ENCODE peak calls at places on chromosomes 4 and X, in six cellular contexts. One of them, this sample, is unnamed.

GRCh38 chrX:106481341-106481740 is 130.4 kb upstream of the RADX start:
- DNase-seq in stomach: peak; percentile 42
- DNase-seq in H1: peak; percentile 60
- DNase-seq in suprapubic skin: no peak
- DNase-seq in K562: peak; percentile 11
- DNase-seq in transverse colon: peak; percentile 35
- DNase-seq in this sample: no peak

GRCh38 chr4:94957030-94957429 is 199.3 kb downstream of the BMPR1B start:
- DNase-seq in H1: no peak
- DNase-seq in suprapubic skin: no peak
- DNase-seq in K562: no peak
- DNase-seq in stomach: no peak
- DNase-seq in transverse colon: no peak
- DNase-seq in this sample: no peak

GRCh38 chr4:152103181-152103901 is 342.5 kb upstream of the GATB start:
- DNase-seq in transverse colon: no peak
- DNase-seq in stomach: no peak
- DNase-seq in K562: no peak
- DNase-seq in H1: no peak
- DNase-seq in suprapubic skin: no peak
- DNase-seq in this sample: no peak

GRCh38 chrX:12360991-12361598 is 222.8 kb downstream of the FRMPD4 start:
- DNase-seq in transverse colon: no peak
- DNase-seq in K562: no peak
- DNase-seq in H1: no peak
- DNase-seq in stomach: no peak
- DNase-seq in suprapubic skin: no peak
- DNase-seq in this sample: no peak

GRCh38 chr4:13208558-13209193 is 275.5 kb downstream of the RAB28 start:
- DNase-seq in stomach: no peak
- DNase-seq in suprapubic skin: no peak
- DNase-seq in H1: no peak
- DNase-seq in transverse colon: no peak
- DNase-seq in K562: no peak
- DNase-seq in this sample: no peak

GRCh38 chr4:21879187-21879586 is 69.4 kb downstream of the KCNIP4 start:
- DNase-seq in stomach: no peak
- DNase-seq in H1: peak; percentile 53
- DNase-seq in transverse colon: no peak
- DNase-seq in K562: no peak
- DNase-seq in suprapubic skin: no peak
- DNase-seq in this sample: no peak

GRCh38 chr4:81635747-81636146 is 164.0 kb upstream of the RASGEF1B start:
- DNase-seq in H1: no peak
- DNase-seq in suprapubic skin: no peak
- DNase-seq in transverse colon: peak; percentile 80
- DNase-seq in stomach: peak; percentile 45
- DNase-seq in K562: no peak
- DNase-seq in this sample: peak; percentile 69

GRCh38 chr4:39514888-39515401 is 12.3 kb downstream of the UGDH start:
- DNase-seq in transverse colon: peak; percentile 80
- DNase-seq in H1: no peak
- DNase-seq in suprapubic skin: no peak
- DNase-seq in stomach: peak; percentile 63
- DNase-seq in K562: peak; percentile 13
- DNase-seq in this sample: no peak

GRCh38 chrX:112997991-112998390 is 157.4 kb upstream of the AMOT start:
- DNase-seq in K562: no peak
- DNase-seq in transverse colon: no peak
- DNase-seq in H1: no peak
- DNase-seq in stomach: no peak
- DNase-seq in suprapubic skin: no peak
- DNase-seq in this sample: no peak

GRCh38 chr4:139666735-139667266 is 1.2 kb downstream of the MGST2 start:
- DNase-seq in H1: no peak
- DNase-seq in suprapubic skin: no peak
- DNase-seq in transverse colon: peak; percentile 70
- DNase-seq in K562: peak; percentile 63
- DNase-seq in stomach: peak; percentile 74
- DNase-seq in this sample: peak; percentile 74

GRCh38 chr4:28179126-28179525 is 1318.5 kb downstream of the STIM2 start:
- DNase-seq in H1: no peak
- DNase-seq in stomach: no peak
- DNase-seq in K562: no peak
- DNase-seq in transverse colon: no peak
- DNase-seq in suprapubic skin: no peak
- DNase-seq in this sample: no peak

GRCh38 chr4:79178770-79179169 is 147.1 kb downstream of the NAA11 start:
- DNase-seq in stomach: no peak
- DNase-seq in suprapubic skin: no peak
- DNase-seq in K562: no peak
- DNase-seq in H1: no peak
- DNase-seq in transverse colon: peak; percentile 8
- DNase-seq in this sample: peak; percentile 81

GRCh38 chr4:168124008-168124641 is 31.8 kb downstream of the ANXA10 start:
- DNase-seq in H1: no peak
- DNase-seq in K562: no peak
- DNase-seq in transverse colon: no peak
- DNase-seq in suprapubic skin: no peak
- DNase-seq in stomach: no peak
- DNase-seq in this sample: no peak

GRCh38 chr4:57153207-57153606 is 43.0 kb upstream of the IGFBP7 start:
- DNase-seq in K562: no peak
- DNase-seq in suprapubic skin: no peak
- DNase-seq in stomach: no peak
- DNase-seq in transverse colon: no peak
- DNase-seq in H1: no peak
- DNase-seq in this sample: no peak
- TF ChIP-seq EP300 in K562: no peak
- TF ChIP-seq EP300 in suprapubic skin: no peak
- TF ChIP-seq EP300 in stomach: no peak
- TF ChIP-seq EP300 in transverse colon: no peak
- TF ChIP-seq EP300 in H1: no peak
- TF ChIP-seq EP300 in this sample: no peak

GRCh38 chr4:42543126-42543525 is 113.8 kb downstream of the ATP8A1 start:
- DNase-seq in transverse colon: no peak
- DNase-seq in H1: no peak
- DNase-seq in K562: no peak
- DNase-seq in stomach: no peak
- DNase-seq in suprapubic skin: no peak
- DNase-seq in this sample: no peak
- TF ChIP-seq POLR2AphosphoS5 in transverse colon: no peak
- TF ChIP-seq POLR2AphosphoS5 in H1: no peak
- TF ChIP-seq POLR2AphosphoS5 in K562: no peak
- TF ChIP-seq POLR2AphosphoS5 in stomach: no peak
- TF ChIP-seq POLR2AphosphoS5 in suprapubic skin: no peak
- TF ChIP-seq POLR2AphosphoS5 in this sample: no peak

GRCh38 chrX:9605484-9605883 is 140.6 kb downstream of the TBL1X start:
- DNase-seq in suprapubic skin: no peak
- DNase-seq in stomach: no peak
- DNase-seq in H1: no peak
- DNase-seq in K562: no peak
- DNase-seq in transverse colon: no peak
- DNase-seq in this sample: no peak
- TF ChIP-seq EP300 in suprapubic skin: no peak
- TF ChIP-seq EP300 in stomach: no peak
- TF ChIP-seq EP300 in H1: no peak
- TF ChIP-seq EP300 in K562: no peak
- TF ChIP-seq EP300 in transverse colon: no peak
- TF ChIP-seq EP300 in this sample: no peak

DNA sequence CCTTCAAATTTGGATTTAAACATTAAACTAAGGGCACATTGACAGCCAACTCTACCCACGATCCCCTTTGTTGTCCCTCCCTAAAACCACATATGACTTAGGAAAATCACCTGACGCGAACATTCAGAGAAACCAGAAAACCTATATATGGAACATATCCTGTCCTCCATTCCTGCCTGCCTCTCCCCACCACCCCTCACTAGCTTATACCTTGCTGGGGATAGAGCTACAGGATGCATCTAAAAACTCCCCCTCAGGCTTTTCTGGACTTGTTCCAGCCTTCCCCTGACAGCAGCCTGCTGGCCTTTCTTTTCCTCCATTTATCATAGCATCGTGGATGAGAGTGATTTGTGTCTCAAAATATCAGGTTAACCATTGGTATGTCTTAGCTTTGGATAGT is 8.8 kb downstream of the STK26 start:
- DNase-seq in H1: no peak
- DNase-seq in transverse colon: no peak
- DNase-seq in suprapubic skin: no peak
- DNase-seq in K562: no peak
- DNase-seq in stomach: no peak
- DNase-seq in this sample: no peak
- TF ChIP-seq POLR2AphosphoS5 in H1: no peak
- TF ChIP-seq POLR2AphosphoS5 in transverse colon: no peak
- TF ChIP-seq POLR2AphosphoS5 in suprapubic skin: no peak
- TF ChIP-seq POLR2AphosphoS5 in K562: no peak
- TF ChIP-seq POLR2AphosphoS5 in stomach: no peak
- TF ChIP-seq POLR2AphosphoS5 in this sample: no peak

GRCh38 chr4:7759635-7760034 is 180.0 kb downstream of the AFAP1 start:
- DNase-seq in H1: no peak
- DNase-seq in transverse colon: no peak
- DNase-seq in K562: no peak
- DNase-seq in suprapubic skin: no peak
- DNase-seq in stomach: no peak
- DNase-seq in this sample: no peak

GRCh38 chr4:7759221-7759620 is 180.4 kb downstream of the AFAP1 start:
- DNase-seq in H1: no peak
- DNase-seq in stomach: no peak
- DNase-seq in transverse colon: no peak
- DNase-seq in K562: no peak
- DNase-seq in suprapubic skin: no peak
- DNase-seq in this sample: no peak

GRCh38 chr4:7760706-7761105 is 179.0 kb downstream of the AFAP1 start:
- DNase-seq in transverse colon: no peak
- DNase-seq in K562: no peak
- DNase-seq in stomach: no peak
- DNase-seq in suprapubic skin: no peak
- DNase-seq in H1: no peak
- DNase-seq in this sample: no peak

GRCh38 chr4:7761312-7761711 is 178.3 kb downstream of the AFAP1 start:
- DNase-seq in suprapubic skin: no peak
- DNase-seq in K562: no peak
- DNase-seq in transverse colon: no peak
- DNase-seq in H1: no peak
- DNase-seq in stomach: no peak
- DNase-seq in this sample: no peak

DNA sequence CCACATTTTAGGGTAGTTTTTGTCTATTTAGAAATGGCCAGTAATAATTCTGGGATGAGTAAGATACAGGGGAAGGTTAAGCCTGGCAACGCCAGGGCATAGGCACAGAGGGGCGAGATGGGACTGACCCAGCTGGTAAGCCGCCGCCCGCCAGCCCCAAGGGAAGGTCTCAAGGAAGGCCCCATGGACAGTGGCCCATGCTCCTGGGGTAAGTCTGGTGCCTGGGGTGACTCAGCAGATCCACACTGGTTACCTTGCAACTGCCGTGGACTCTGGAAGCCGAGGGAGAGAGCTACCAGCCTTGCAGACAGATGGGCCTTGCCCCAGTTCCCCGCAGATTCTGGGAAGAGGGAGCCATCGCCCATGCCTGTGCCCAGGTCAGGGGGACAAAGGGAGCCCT is 179.4 kb downstream of the AFAP1 start:
- DNase-seq in transverse colon: no peak
- DNase-seq in stomach: no peak
- DNase-seq in H1: no peak
- DNase-seq in K562: no peak
- DNase-seq in suprapubic skin: no peak
- DNase-seq in this sample: no peak
- TF ChIP-seq EP300 in transverse colon: no peak
- TF ChIP-seq EP300 in stomach: no peak
- TF ChIP-seq EP300 in H1: no peak
- TF ChIP-seq EP300 in K562: no peak
- TF ChIP-seq EP300 in suprapubic skin: no peak
- TF ChIP-seq EP300 in this sample: no peak

GRCh38 chr4:157244348-157244747 is 23.8 kb downstream of the GRIA2 start:
- DNase-seq in transverse colon: no peak
- DNase-seq in K562: no peak
- DNase-seq in suprapubic skin: no peak
- DNase-seq in stomach: no peak
- DNase-seq in H1: no peak
- DNase-seq in this sample: no peak

GRCh38 chr4:157245351-157245750 is 24.8 kb downstream of the GRIA2 start:
- DNase-seq in suprapubic skin: no peak
- DNase-seq in stomach: no peak
- DNase-seq in H1: no peak
- DNase-seq in transverse colon: no peak
- DNase-seq in K562: no peak
- DNase-seq in this sample: no peak

GRCh38 chr4:157242871-157243270 is 22.3 kb downstream of the GRIA2 start:
- DNase-seq in stomach: no peak
- DNase-seq in suprapubic skin: no peak
- DNase-seq in K562: no peak
- DNase-seq in H1: no peak
- DNase-seq in transverse colon: no peak
- DNase-seq in this sample: no peak

DNA sequence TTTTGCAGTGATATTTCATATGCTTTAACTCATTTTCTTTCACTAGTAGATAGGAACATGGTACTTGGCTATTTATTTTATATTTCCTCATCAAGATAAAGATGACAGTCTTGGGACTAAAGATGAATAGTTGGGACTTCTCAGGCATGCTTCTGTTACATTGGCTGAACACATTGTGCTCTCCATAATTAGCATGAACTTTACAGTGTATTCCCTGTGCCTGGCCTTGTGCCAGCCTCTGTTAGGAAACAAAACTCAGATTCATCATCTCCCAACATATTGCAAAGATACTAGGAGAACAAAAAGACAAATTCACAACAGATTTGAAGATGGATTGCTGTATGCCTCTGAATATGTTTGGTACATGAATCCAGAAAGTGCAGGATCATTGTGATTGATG is 26.4 kb downstream of the GRIA2 start:
- DNase-seq in transverse colon: no peak
- DNase-seq in K562: no peak
- DNase-seq in suprapubic skin: no peak
- DNase-seq in H1: no peak
- DNase-seq in stomach: no peak
- DNase-seq in this sample: no peak
- TF ChIP-seq POLR2AphosphoS5 in transverse colon: no peak
- TF ChIP-seq POLR2AphosphoS5 in K562: no peak
- TF ChIP-seq POLR2AphosphoS5 in suprapubic skin: no peak
- TF ChIP-seq POLR2AphosphoS5 in H1: no peak
- TF ChIP-seq POLR2AphosphoS5 in stomach: no peak
- TF ChIP-seq POLR2AphosphoS5 in this sample: no peak

GRCh38 chr4:113822555-113823290 is 61.2 kb upstream of the CAMK2D start:
- DNase-seq in H1: no peak
- DNase-seq in stomach: no peak
- DNase-seq in suprapubic skin: no peak
- DNase-seq in transverse colon: no peak
- DNase-seq in K562: no peak
- DNase-seq in this sample: no peak
- TF ChIP-seq EP300 in H1: no peak
- TF ChIP-seq EP300 in stomach: no peak
- TF ChIP-seq EP300 in suprapubic skin: no peak
- TF ChIP-seq EP300 in transverse colon: no peak
- TF ChIP-seq EP300 in K562: no peak
- TF ChIP-seq EP300 in this sample: no peak